ENCODE peak calls at places on chromosomes 4 and X, in nine cellular contexts. One of them, this sample, is unnamed.

GRCh38 chr4:135927651-135928050 is 1604.6 kb downstream of the PCDH18 start:
- DNase-seq in SW 1271: no peak
- DNase-seq in SK-N-DZ: no peak
- DNase-seq in GM04504: no peak
- DNase-seq in activated CD8-positive, alpha-beta memory T cell treated with anti-CD3 and anti-CD28 coated beads for 48 hours: no peak
- DNase-seq in NCI-H2081: no peak
- DNase-seq in GM04503: no peak
- DNase-seq in HEK293T: no peak
- DNase-seq in H4: peak
- DNase-seq in this sample: no peak

GRCh38 chr4:107780665-107781064 is 44.1 kb upstream of the SGMS2 start:
- DNase-seq in SW 1271: no peak
- DNase-seq in SK-N-DZ: no peak
- DNase-seq in GM04504: no peak
- DNase-seq in activated CD8-positive, alpha-beta memory T cell treated with anti-CD3 and anti-CD28 coated beads for 48 hours: no peak
- DNase-seq in NCI-H2081: no peak
- DNase-seq in GM04503: no peak
- DNase-seq in HEK293T: no peak
- DNase-seq in H4: no peak
- DNase-seq in this sample: no peak

GRCh38 chr4:124396333-124396732 is 316.2 kb downstream of the ANKRD50 start:
- DNase-seq in SW 1271: no peak
- DNase-seq in SK-N-DZ: no peak
- DNase-seq in GM04504: no peak
- DNase-seq in activated CD8-positive, alpha-beta memory T cell treated with anti-CD3 and anti-CD28 coated beads for 48 hours: no peak
- DNase-seq in NCI-H2081: no peak
- DNase-seq in GM04503: no peak
- DNase-seq in HEK293T: no peak
- DNase-seq in H4: no peak
- DNase-seq in this sample: no peak

GRCh38 chr4:154985673-154986072 is 204.6 kb downstream of the RBM46 start:
- DNase-seq in SW 1271: no peak
- DNase-seq in SK-N-DZ: no peak
- DNase-seq in GM04504: no peak
- DNase-seq in activated CD8-positive, alpha-beta memory T cell treated with anti-CD3 and anti-CD28 coated beads for 48 hours: no peak
- DNase-seq in NCI-H2081: no peak
- DNase-seq in GM04503: no peak
- DNase-seq in HEK293T: no peak
- DNase-seq in H4: no peak
- DNase-seq in this sample: no peak

GRCh38 chr4:6773106-6773505 is 9.4 kb upstream of the KIAA0232 start:
- DNase-seq in SW 1271: no peak
- DNase-seq in SK-N-DZ: no peak
- DNase-seq in GM04504: no peak
- DNase-seq in activated CD8-positive, alpha-beta memory T cell treated with anti-CD3 and anti-CD28 coated beads for 48 hours: no peak
- DNase-seq in NCI-H2081: no peak
- DNase-seq in GM04503: no peak
- DNase-seq in HEK293T: no peak
- DNase-seq in H4: no peak
- DNase-seq in this sample: no peak

GRCh38 chr4:75821966-75822365 is 80.3 kb downstream of the PPEF2 start:
- DNase-seq in SW 1271: no peak
- DNase-seq in SK-N-DZ: no peak
- DNase-seq in GM04504: no peak
- DNase-seq in activated CD8-positive, alpha-beta memory T cell treated with anti-CD3 and anti-CD28 coated beads for 48 hours: no peak
- DNase-seq in NCI-H2081: no peak
- DNase-seq in GM04503: peak
- DNase-seq in HEK293T: no peak
- DNase-seq in H4: no peak
- DNase-seq in this sample: no peak

GRCh38 chr4:8549352-8549931 is 30.8 kb upstream of the GPR78 start:
- DNase-seq in SW 1271: no peak
- DNase-seq in SK-N-DZ: no peak
- DNase-seq in GM04504: no peak
- DNase-seq in activated CD8-positive, alpha-beta memory T cell treated with anti-CD3 and anti-CD28 coated beads for 48 hours: no peak
- DNase-seq in NCI-H2081: no peak
- DNase-seq in GM04503: no peak
- DNase-seq in HEK293T: no peak
- DNase-seq in H4: no peak
- DNase-seq in this sample: no peak

GRCh38 chr4:169225058-169225751 is 45.6 kb downstream of the SH3RF1 start:
- DNase-seq in SW 1271: peak
- DNase-seq in SK-N-DZ: no peak
- DNase-seq in GM04504: peak
- DNase-seq in activated CD8-positive, alpha-beta memory T cell treated with anti-CD3 and anti-CD28 coated beads for 48 hours: no peak
- DNase-seq in NCI-H2081: no peak
- DNase-seq in GM04503: peak
- DNase-seq in HEK293T: no peak
- DNase-seq in H4: peak
- DNase-seq in this sample: no peak

GRCh38 chr4:141131738-141132688 is 1.3 kb downstream of the RNF150 start:
- DNase-seq in SW 1271: no peak
- DNase-seq in SK-N-DZ: peak
- DNase-seq in GM04504: no peak
- DNase-seq in activated CD8-positive, alpha-beta memory T cell treated with anti-CD3 and anti-CD28 coated beads for 48 hours: no peak
- DNase-seq in NCI-H2081: no peak
- DNase-seq in GM04503: no peak
- DNase-seq in HEK293T: peak
- DNase-seq in H4: no peak
- DNase-seq in this sample: no peak

GRCh38 chr4:110823251-110823650 is 200.4 kb upstream of the PITX2 start:
- DNase-seq in SW 1271: no peak
- DNase-seq in SK-N-DZ: no peak
- DNase-seq in GM04504: no peak
- DNase-seq in activated CD8-positive, alpha-beta memory T cell treated with anti-CD3 and anti-CD28 coated beads for 48 hours: no peak
- DNase-seq in NCI-H2081: no peak
- DNase-seq in GM04503: peak
- DNase-seq in HEK293T: no peak
- DNase-seq in H4: no peak
- DNase-seq in this sample: no peak

GRCh38 chrX:153564047-153564606 is 34.8 kb downstream of the CCNQ start:
- DNase-seq in SW 1271: no peak
- DNase-seq in SK-N-DZ: peak
- DNase-seq in GM04504: no peak
- DNase-seq in activated CD8-positive, alpha-beta memory T cell treated with anti-CD3 and anti-CD28 coated beads for 48 hours: no peak
- DNase-seq in NCI-H2081: no peak
- DNase-seq in GM04503: no peak
- DNase-seq in HEK293T: no peak
- DNase-seq in H4: no peak
- DNase-seq in this sample: no peak

GRCh38 chr4:70240192-70240591 is 2.2 kb upstream of the CSN3 start:
- DNase-seq in SW 1271: no peak
- DNase-seq in SK-N-DZ: no peak
- DNase-seq in GM04504: no peak
- DNase-seq in activated CD8-positive, alpha-beta memory T cell treated with anti-CD3 and anti-CD28 coated beads for 48 hours: no peak
- DNase-seq in NCI-H2081: no peak
- DNase-seq in GM04503: no peak
- DNase-seq in HEK293T: no peak
- DNase-seq in H4: peak
- DNase-seq in this sample: no peak

GRCh38 chr4:89070041-89070440 is 13.1 kb upstream of the FAM13A start:
- DNase-seq in SW 1271: no peak
- DNase-seq in SK-N-DZ: no peak
- DNase-seq in GM04504: no peak
- DNase-seq in activated CD8-positive, alpha-beta memory T cell treated with anti-CD3 and anti-CD28 coated beads for 48 hours: no peak
- DNase-seq in NCI-H2081: no peak
- DNase-seq in GM04503: no peak
- DNase-seq in HEK293T: no peak
- DNase-seq in H4: no peak
- DNase-seq in this sample: no peak

This sample was measured in activated CD4-positive, alpha-beta T cell treated with anti-CD3 and anti-CD28 coated beads, Interleukin-2, amount 50 U/mL, for 24 hours.